ENCODE peak calls at places on chromosomes 7 and 10, in nine cellular contexts. G is activated CD8-positive, alpha-beta memory T cell treated with anti-CD3 and anti-CD28 coated beads, Interleukin-2, amount 50 U/mL, for 48 hours; U is heart right ventricle; X is IMR-90; M is NCI-H2081; H is kidney tubule cell; P is endothelial cell; E is activated naive CD4-positive, alpha-beta T cell; C is fibroblast of the conjunctiva. N is an unnamed sample.

GRCh38 chr7:135168001-135168400 is 2.5 kb downstream of the CYREN start:
- DNase-seq in M (no peak), U (no peak), C (no peak), G (no peak), H (peak), E (peak), P (no peak), X (no peak), N (no peak)

GRCh38 chr7:25894902-25895791 is 256.9 kb upstream of the NFE2L3 start:
- DNase-seq in X (peak), U (peak), M (peak), C (no peak), H (peak), E (peak), G (peak), P (peak), N (peak)

GRCh38 chr10:57338823-57339558 is 928.7 kb downstream of the IPMK start:
- DNase-seq in H (peak), M (peak), G (no peak), E (no peak), P (peak), C (peak), X (peak), U (no peak), N (peak)

GRCh38 chr7:93574646-93575554 is at the start of gene CALCR:
- DNase-seq in M (peak), E (no peak), C (no peak), H (peak), X (no peak), P (peak), U (no peak), G (no peak), N (peak)

GRCh38 chr7:674454-675410 is 51.8 kb upstream of the DNAAF5 start:
- DNase-seq in H (no peak), M (no peak), P (no peak), G (no peak), X (no peak), U (peak), E (no peak), C (no peak), N (no peak)

GRCh38 chr10:42974693-42975002 is 102.2 kb upstream of the RET start:
- DNase-seq in H (no peak), X (no peak), G (no peak), P (no peak), C (no peak), U (no peak), M (no peak), E (no peak), N (no peak)

GRCh38 chr10:4514445-4515108 is 311.4 kb upstream of the AKR1E2 start:
- DNase-seq in M (no peak), E (no peak), P (peak), G (no peak), U (peak), X (no peak), H (no peak), C (no peak), N (no peak)

GRCh38 chr10:133166504-133166827 is 6.4 kb downstream of the KNDC1 start:
- DNase-seq in G (no peak), P (no peak), H (no peak), C (no peak), X (no peak), M (no peak), U (no peak), E (no peak), N (no peak)

GRCh38 chr10:70145666-70146488 is 623 bp downstream of the TYSND1 start:
- DNase-seq in C (peak), P (peak), X (peak), H (peak), E (peak), M (peak), G (peak), U (peak), N (peak)

GRCh38 chr10:68618234-68618633 is 58.1 kb downstream of the TET1 start:
- DNase-seq in C (no peak), X (no peak), P (no peak), E (no peak), H (no peak), G (no peak), M (no peak), U (no peak), N (no peak)

GRCh38 chr10:130190737-130191115 is 54.5 kb downstream of the GLRX3 start:
- DNase-seq in G (no peak), M (no peak), X (no peak), H (no peak), E (no peak), P (no peak), C (no peak), U (no peak), N (no peak)

GRCh38 chr7:105791926-105792325 is 84.5 kb downstream of the ATXN7L1 start:
- DNase-seq in H (no peak), C (no peak), U (no peak), G (no peak), X (no peak), P (no peak), E (no peak), M (no peak), N (no peak)

GRCh38 chr10:119205926-119206602 is 1.3 kb upstream of the GRK5 start:
- DNase-seq in U (peak), H (peak), E (peak), P (peak), G (peak), C (no peak), M (peak), X (no peak), N (peak)

GRCh38 chr10:72124984-72125383 is 36.6 kb upstream of the SPOCK2 start:
- DNase-seq in E (no peak), M (no peak), X (peak), P (no peak), H (peak), C (peak), G (no peak), U (no peak), N (no peak)

GRCh38 chr10:102342958-102343357 is 52.5 kb upstream of the NFKB2 start:
- DNase-seq in M (no peak), U (no peak), X (peak), G (no peak), P (no peak), C (no peak), E (no peak), H (peak), N (no peak)

GRCh38 chr7:1920266-1920681 is 250.2 kb downstream of the ELFN1 start:
- DNase-seq in P (no peak), H (no peak), M (no peak), C (no peak), X (no peak), E (peak), G (peak), U (no peak), N (no peak)

GRCh38 chr10:14820010-14820774 is 17.6 kb downstream of the CDNF start:
- DNase-seq in H (peak), G (no peak), C (peak), P (no peak), E (no peak), X (peak), U (no peak), M (no peak), N (no peak)

GRCh38 chr10:13943735-13944398 is 357.1 kb downstream of the PRPF18 start:
- DNase-seq in C (no peak), P (no peak), M (no peak), U (no peak), H (no peak), E (no peak), X (no peak), G (no peak), N (no peak)

GRCh38 chr10:767794-768193 is 78.3 kb upstream of the DIP2C start:
- DNase-seq in X (no peak), E (no peak), M (no peak), U (no peak), H (no peak), P (no peak), C (no peak), G (no peak), N (no peak)

GRCh38 chr10:70404906-70405824 is 1.2 kb downstream of the EIF4EBP2 start:
- DNase-seq in G (peak), U (peak), M (no peak), C (peak), P (peak), H (peak), X (peak), E (no peak), N (peak)

GRCh38 chr10:80462986-80463741 is 9.1 kb downstream of the TSPAN14 start:
- DNase-seq in H (peak), M (peak), P (no peak), G (no peak), E (no peak), X (peak), U (no peak), C (no peak), N (no peak)

GRCh38 chr10:50540069-50540825 is 83.5 kb downstream of the SGMS1 start:
- DNase-seq in H (no peak), E (no peak), M (no peak), P (no peak), G (no peak), X (peak), C (no peak), U (no peak), N (no peak)

GRCh38 chr7:10325395-10325794 is 648.3 kb upstream of the PHF14 start:
- DNase-seq in U (no peak), X (no peak), H (no peak), M (no peak), C (no peak), G (no peak), E (no peak), P (no peak), N (no peak)

GRCh38 chr7:83149466-83149865 is 13.2 kb downstream of the PCLO start:
- DNase-seq in M (no peak), C (no peak), U (no peak), P (no peak), X (peak), E (no peak), H (no peak), G (no peak), N (no peak)

GRCh38 chr10:8225232-8225631 is 170.7 kb downstream of the GATA3 start:
- DNase-seq in X (no peak), C (no peak), M (no peak), E (no peak), H (no peak), P (no peak), G (no peak), U (no peak), N (no peak)

GRCh38 chr10:105494944-105495343 is 853.9 kb downstream of the SORCS3 start:
- DNase-seq in M (no peak), C (no peak), H (no peak), E (no peak), P (no peak), X (no peak), U (no peak), G (no peak), N (no peak)

GRCh38 chr10:125560947-125561346 is 122.0 kb downstream of the TEX36 start:
- DNase-seq in P (no peak), X (no peak), U (no peak), G (no peak), E (no peak), C (no peak), M (no peak), H (no peak), N (no peak)

GRCh38 chr10:95787447-95787846 is 31.5 kb downstream of the ENTPD1 start:
- DNase-seq in P (no peak), E (no peak), U (no peak), H (no peak), M (no peak), C (no peak), X (no peak), G (no peak), N (no peak)

GRCh38 chr7:142231716-142232115 is 26.1 kb downstream of the PRSS58 start:
- DNase-seq in X (no peak), M (no peak), P (peak), E (no peak), U (no peak), C (no peak), G (no peak), H (peak), N (peak)

GRCh38 chr7:80618105-80618504 is 20.3 kb upstream of the CD36 start:
- DNase-seq in P (no peak), G (no peak), M (no peak), U (no peak), H (no peak), X (no peak), C (no peak), E (no peak), N (no peak)

GRCh38 chr7:85659364-85659763 is 472.5 kb upstream of the SEMA3D start:
- DNase-seq in X (peak), G (no peak), H (no peak), E (no peak), M (no peak), C (no peak), P (no peak), U (no peak), N (no peak)

GRCh38 chr7:98314469-98314868 is 33.0 kb downstream of the BRI3 start:
- DNase-seq in M (no peak), P (no peak), X (peak), U (no peak), H (peak), E (no peak), C (no peak), G (no peak), N (no peak)

GRCh38 chr10:24962998-24963397 is 10.6 kb upstream of the PRTFDC1 start:
- DNase-seq in E (no peak), U (no peak), P (no peak), X (peak), M (no peak), G (no peak), C (no peak), H (peak), N (no peak)

GRCh38 chr10:68330852-68331454 is 911 bp upstream of the HNRNPH3 start:
- DNase-seq in M (peak), X (peak), E (peak), H (peak), P (peak), U (peak), G (peak), C (peak), N (no peak)

GRCh38 chr7:5678295-5679046 is 103.0 kb downstream of the RNF216 start:
- DNase-seq in G (no peak), P (no peak), X (no peak), E (no peak), H (peak), U (no peak), M (no peak), C (no peak), N (no peak)

GRCh38 chr10:11610151-11610854 is 1.1 kb downstream of the USP6NL start:
- DNase-seq in E (no peak), M (no peak), U (no peak), H (no peak), P (no peak), C (no peak), G (no peak), X (no peak), N (no peak)

GRCh38 chr10:132423966-132424847 is 27.2 kb downstream of the PWWP2B start:
- DNase-seq in E (no peak), P (no peak), X (no peak), U (no peak), M (no peak), G (no peak), H (no peak), C (no peak), N (no peak)

GRCh38 chr7:2873686-2874551 is 29.8 kb upstream of the GNA12 start:
- DNase-seq in E (no peak), M (no peak), H (peak), U (no peak), X (peak), P (no peak), G (no peak), C (peak), N (no peak)

GRCh38 chr7:1928555-1929348 is 258.7 kb downstream of the ELFN1 start:
- DNase-seq in H (no peak), G (no peak), E (no peak), P (no peak), U (no peak), C (no peak), X (no peak), M (peak), N (no peak)